ENCODE peak calls at places on chromosomes 3 and 15, in six cellular contexts. Q, J, U, E, I and Z are unnamed samples.

GRCh38 chr3:12229896-12230295 is 59.0 kb upstream of the PPARG start:
- DNase-seq in Q (no peak), J (no peak), U (no peak), E (no peak), I (no peak), Z (no peak)

GRCh38 chr15:88590771-88591170 is 30.4 kb upstream of the AEN start:
- DNase-seq in Q (no peak), J (no peak), U (no peak), E (no peak), I (no peak), Z (no peak)

GRCh38 chr15:35933531-35933930 is 387.6 kb upstream of the DPH6 start:
- DNase-seq in Q (no peak), J (no peak), U (no peak), E (no peak), I (no peak), Z (no peak)

GRCh38 chr15:91515188-91515754 is 338.2 kb upstream of the SLCO3A1 start:
- DNase-seq in Q (no peak), J (peak), U (no peak), E (no peak), I (no peak), Z (no peak)

GRCh38 chr3:168341965-168342719 is 246.4 kb upstream of the GOLIM4 start:
- DNase-seq in Q (no peak), J (peak), U (no peak), E (no peak), I (no peak), Z (no peak)

GRCh38 chr15:55799287-55800212 is 56.6 kb upstream of the PRTG start:
- DNase-seq in Q (no peak), J (peak), U (no peak), E (no peak), I (peak), Z (no peak)

GRCh38 chr15:31083394-31083790 is 18.1 kb downstream of the TRPM1 start:
- DNase-seq in Q (no peak), J (peak), U (no peak), E (no peak), I (no peak), Z (peak)

GRCh38 chr3:105527949-105528348 is 161.2 kb downstream of the ALCAM start:
- DNase-seq in Q (no peak), J (no peak), U (no peak), E (no peak), I (peak), Z (no peak)